ENCODE peak calls at places on chromosomes 5 and 9, in ten cellular contexts. M, U, H, F, W, C, N, O, D and I are unnamed samples.
A peak's percentile ranks its signal among the peaks of the same experiment; 100 is the strongest.

GRCh38 chr5:82538339-82539034 is 260.3 kb upstream of the RPS23 start:
- DNase-seq in M (no peak), U (no peak), H (no peak), F (no peak), W (no peak), C (no peak), N (no peak), O (no peak), D (no peak), I (no peak)

GRCh38 chr5:175478384-175479124 is at the start of gene SFXN1:
- DNase-seq in M (peak; percentile 97), U (peak; percentile 89), H (peak; percentile 66), F (no peak), W (no peak), C (peak; percentile 68), N (peak; percentile 56), O (no peak), D (peak; percentile 82), I (peak; percentile 94)

GRCh38 chr5:77853353-77853907 is 77.3 kb upstream of the TBCA start:
- DNase-seq in M (no peak), U (no peak), H (no peak), F (no peak), W (no peak), C (no peak), N (no peak), O (no peak), D (no peak), I (no peak)

GRCh38 chr9:124054671-124055212 is 43.2 kb downstream of the LHX2 start:
- DNase-seq in M (no peak), U (no peak), H (no peak), F (no peak), W (peak; percentile 87), C (no peak), N (no peak), O (no peak), D (no peak), I (no peak)

GRCh38 chr5:135072357-135073247 is 38.6 kb upstream of the PITX1 start:
- DNase-seq in M (no peak), U (peak; percentile 72), H (no peak), F (peak; percentile 60), W (no peak), C (peak; percentile 17), N (no peak), O (no peak), D (no peak), I (peak; percentile 50)

GRCh38 chr5:119417891-119418781 is 34.2 kb upstream of the HSD17B4 start:
- DNase-seq in M (no peak), U (no peak), H (no peak), F (no peak), W (no peak), C (no peak), N (no peak), O (no peak), D (no peak), I (no peak)

GRCh38 chr9:129571298-129572051 is 49.4 kb downstream of the C9orf50 start:
- DNase-seq in M (no peak), U (no peak), H (no peak), F (no peak), W (no peak), C (no peak), N (no peak), O (no peak), D (no peak), I (no peak)

GRCh38 chr9:37859043-37859442 is 44.9 kb downstream of the SLC25A51 start:
- DNase-seq in M (no peak), U (no peak), H (peak; percentile 10), F (no peak), W (no peak), C (no peak), N (no peak), O (no peak), D (no peak), I (no peak)

GRCh38 chr5:179337227-179338122 is 7.8 kb downstream of the ADAMTS2 start:
- DNase-seq in M (no peak), U (no peak), H (no peak), F (no peak), W (no peak), C (no peak), N (no peak), O (no peak), D (no peak), I (peak; percentile 61)

GRCh38 chr5:58076473-58077257 is 383.2 kb downstream of the PLK2 start:
- DNase-seq in M (no peak), U (no peak), H (no peak), F (no peak), W (no peak), C (no peak), N (no peak), O (no peak), D (no peak), I (no peak)

GRCh38 chr5:65086234-65086886 is 317.6 kb downstream of the CWC27 start:
- DNase-seq in M (no peak), U (no peak), H (no peak), F (no peak), W (no peak), C (no peak), N (no peak), O (no peak), D (no peak), I (no peak)

GRCh38 chr9:127754761-127755557 is 19.9 kb upstream of the TOR2A start:
- DNase-seq in M (no peak), U (peak; percentile 87), H (no peak), F (no peak), W (no peak), C (no peak), N (no peak), O (no peak), D (no peak), I (no peak)

DNA sequence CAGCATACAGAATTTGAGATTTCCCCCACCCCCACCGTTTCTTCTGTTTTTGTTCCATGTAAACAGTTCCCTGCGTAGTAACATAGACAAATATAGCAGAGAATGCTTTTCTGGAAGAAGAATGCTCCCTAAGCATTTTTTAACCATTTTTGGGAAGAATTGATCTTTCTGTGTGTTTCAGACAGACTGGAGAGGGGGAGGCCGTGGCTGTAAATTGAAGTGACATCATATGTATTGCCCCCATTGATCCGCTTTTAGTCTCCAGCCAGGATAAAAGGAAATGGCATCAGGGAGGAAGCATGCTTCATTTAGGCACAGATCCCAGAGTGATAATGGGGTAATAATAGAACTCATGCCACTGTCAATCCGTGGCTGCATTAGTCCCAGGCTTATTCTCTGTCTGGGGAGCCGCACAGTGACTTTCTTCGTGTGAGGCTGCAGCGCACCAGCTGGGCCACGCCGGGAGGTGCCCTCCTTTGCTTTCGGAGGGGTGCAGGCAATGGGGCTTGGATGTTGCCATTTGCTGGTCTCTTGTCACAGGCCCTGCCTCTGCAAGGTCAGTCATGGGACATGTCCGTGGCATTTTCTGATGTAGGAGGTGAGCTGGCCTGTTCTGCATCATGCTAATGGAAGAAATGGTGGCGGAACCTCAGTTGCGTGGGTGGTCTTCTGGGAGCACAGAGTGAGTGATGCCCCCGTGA is 261.5 kb downstream of the FANCC start:
- DNase-seq in M (no peak), U (no peak), H (no peak), F (no peak), W (no peak), C (no peak), N (no peak), O (no peak), D (no peak), I (no peak)
- H3K4me3 ChIP-seq in M (no peak overlapping the region), U (no peak overlapping the region), H (no peak overlapping the region), F (peak overlapping the region; percentile 27), W (no peak overlapping the region), C (peak overlapping the region; percentile 30), N (no peak overlapping the region), O (peak overlapping the region; percentile 39), D (peak overlapping the region; percentile 30), I (no peak overlapping the region)

DNA sequence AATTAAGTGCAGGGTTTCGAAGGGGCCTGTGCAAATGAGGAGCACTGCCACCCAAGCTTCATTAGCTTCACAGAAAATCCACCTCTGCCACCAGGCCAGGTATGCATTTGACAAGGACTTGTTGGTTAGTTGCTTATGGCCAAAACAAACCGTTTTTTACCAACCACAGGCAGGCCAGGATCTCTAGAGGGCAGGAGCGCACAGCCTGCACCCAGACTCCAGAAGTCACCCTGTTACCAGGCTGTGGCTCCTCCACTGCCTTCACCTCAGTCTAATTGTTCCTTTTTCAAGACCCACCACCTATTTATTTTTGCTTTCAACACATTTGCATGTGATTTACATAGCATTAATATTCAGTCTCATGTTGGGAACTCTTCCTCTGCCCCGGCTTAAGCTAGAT is 78.3 kb upstream of the HSPA9 start:
- DNase-seq in M (no peak), U (peak; percentile 46), H (no peak), F (no peak), W (no peak), C (no peak), N (peak; percentile 18), O (no peak), D (peak; percentile 27), I (no peak)
- TF ChIP-seq CTCF in M (peak; percentile 29), U (peak; percentile 28), H (no peak), F (no peak), W (no peak), C (no peak), N (peak; percentile 57), O (no peak), D (no peak), I (no peak)

GRCh38 chr5:124922255-124922975 is 176.0 kb upstream of the ZNF608 start:
- DNase-seq in M (no peak), U (peak; percentile 29), H (no peak), F (no peak), W (no peak), C (no peak), N (no peak), O (no peak), D (no peak), I (no peak)

GRCh38 chr5:124920909-124921666 is 174.6 kb upstream of the ZNF608 start:
- DNase-seq in M (no peak), U (no peak), H (no peak), F (no peak), W (no peak), C (no peak), N (no peak), O (no peak), D (no peak), I (no peak)

GRCh38 chr5:124924729-124925128 is 178.3 kb upstream of the ZNF608 start:
- DNase-seq in M (no peak), U (no peak), H (no peak), F (no peak), W (no peak), C (no peak), N (no peak), O (no peak), D (no peak), I (no peak)

GRCh38 chr5:124921694-124922093 is 175.3 kb upstream of the ZNF608 start:
- DNase-seq in M (no peak), U (no peak), H (no peak), F (no peak), W (no peak), C (no peak), N (no peak), O (no peak), D (no peak), I (no peak)

GRCh38 chr5:124923131-124923530 is 176.7 kb upstream of the ZNF608 start:
- DNase-seq in M (no peak), U (no peak), H (no peak), F (no peak), W (no peak), C (peak; percentile 35), N (no peak), O (no peak), D (no peak), I (no peak)
- TF ChIP-seq POLR2AphosphoS5 in M (no peak), U (no peak), H (no peak), F (no peak), W (no peak), C (no peak), N (no peak), O (peak; percentile 9), D (no peak), I (no peak)

GRCh38 chr5:56565693-56566092 is 249.7 kb upstream of the MAP3K1 start:
- DNase-seq in M (no peak), U (no peak), H (peak; percentile 27), F (no peak), W (no peak), C (peak; percentile 33), N (no peak), O (no peak), D (no peak), I (no peak)
- H3K4me3 ChIP-seq in M (no peak overlapping the region), U (no peak overlapping the region), H (no peak overlapping the region), F (no peak overlapping the region), W (no peak overlapping the region), C (no peak overlapping the region), N (no peak overlapping the region), O (no peak overlapping the region), D (no peak overlapping the region), I (no peak overlapping the region)